ENCODE peak calls at places on chromosomes 5 and 9, in seven cellular contexts. One of them, this sample, is unnamed.
A peak's percentile ranks its signal among the peaks of the same experiment; 100 is the strongest.

GRCh38 chr9:18405240-18405639 is 68.7 kb upstream of the ADAMTSL1 start:
- DNase-seq in glutamatergic neuron: no peak
- DNase-seq in lower leg skin: no peak
- DNase-seq in A549: no peak
- DNase-seq in tibial artery: no peak
- DNase-seq in BJ: no peak
- DNase-seq in GM20000: no peak
- DNase-seq in this sample: no peak

GRCh38 chr5:58185397-58186195 is 274.3 kb downstream of the PLK2 start:
- DNase-seq in glutamatergic neuron: no peak
- DNase-seq in lower leg skin: no peak
- DNase-seq in A549: no peak
- DNase-seq in tibial artery: no peak
- DNase-seq in BJ: no peak
- DNase-seq in GM20000: no peak
- DNase-seq in this sample: no peak

GRCh38 chr5:151205411-151205810 is 18.5 kb downstream of the CCDC69 start:
- DNase-seq in glutamatergic neuron: no peak
- DNase-seq in lower leg skin: peak; percentile 63
- DNase-seq in A549: no peak
- DNase-seq in tibial artery: no peak
- DNase-seq in BJ: no peak
- DNase-seq in GM20000: no peak
- DNase-seq in this sample: no peak

GRCh38 chr5:35899805-35900204 is 38.6 kb downstream of the CAPSL start:
- DNase-seq in glutamatergic neuron: no peak
- DNase-seq in lower leg skin: no peak
- DNase-seq in A549: no peak
- DNase-seq in tibial artery: no peak
- DNase-seq in BJ: no peak
- DNase-seq in GM20000: peak; percentile 60
- DNase-seq in this sample: peak; percentile 45

GRCh38 chr9:78443946-78444345 is 147.0 kb downstream of the PSAT1 start:
- DNase-seq in glutamatergic neuron: no peak
- DNase-seq in lower leg skin: no peak
- DNase-seq in A549: no peak
- DNase-seq in tibial artery: no peak
- DNase-seq in BJ: no peak
- DNase-seq in GM20000: no peak
- DNase-seq in this sample: no peak

GRCh38 chr5:96941140-96941539 is 5.3 kb downstream of the LNPEP start:
- DNase-seq in glutamatergic neuron: no peak
- DNase-seq in lower leg skin: no peak
- DNase-seq in A549: no peak
- DNase-seq in tibial artery: no peak
- DNase-seq in BJ: no peak
- DNase-seq in GM20000: no peak
- DNase-seq in this sample: no peak

GRCh38 chr5:74149395-74149794 is 491.1 kb downstream of the ENC1 start:
- DNase-seq in glutamatergic neuron: no peak
- DNase-seq in lower leg skin: no peak
- DNase-seq in A549: no peak
- DNase-seq in tibial artery: peak; percentile 48
- DNase-seq in BJ: peak; percentile 64
- DNase-seq in GM20000: no peak
- DNase-seq in this sample: no peak

GRCh38 chr5:112355058-112355685 is 63.9 kb downstream of the EPB41L4A start:
- DNase-seq in glutamatergic neuron: no peak
- DNase-seq in lower leg skin: no peak
- DNase-seq in A549: no peak
- DNase-seq in tibial artery: no peak
- DNase-seq in BJ: no peak
- DNase-seq in GM20000: no peak
- DNase-seq in this sample: no peak

GRCh38 chr5:74934949-74935751 is 69.0 kb upstream of the FAM169A start:
- DNase-seq in glutamatergic neuron: no peak
- DNase-seq in lower leg skin: no peak
- DNase-seq in A549: no peak
- DNase-seq in tibial artery: no peak
- DNase-seq in BJ: peak; percentile 53
- DNase-seq in GM20000: peak; percentile 10
- DNase-seq in this sample: no peak

GRCh38 chr9:81035171-81035570 is 654.2 kb downstream of the TLE1 start:
- DNase-seq in glutamatergic neuron: no peak
- DNase-seq in lower leg skin: no peak
- DNase-seq in A549: no peak
- DNase-seq in tibial artery: no peak
- DNase-seq in BJ: peak; percentile 39
- DNase-seq in GM20000: no peak
- DNase-seq in this sample: no peak

GRCh38 chr5:64632251-64632650 is 58.1 kb upstream of the SHISAL2B start:
- DNase-seq in glutamatergic neuron: no peak
- DNase-seq in lower leg skin: no peak
- DNase-seq in A549: no peak
- DNase-seq in tibial artery: no peak
- DNase-seq in BJ: no peak
- DNase-seq in GM20000: no peak
- DNase-seq in this sample: no peak

GRCh38 chr9:78213696-78214095 is 22.2 kb upstream of the CEP78 start:
- DNase-seq in glutamatergic neuron: no peak
- DNase-seq in lower leg skin: no peak
- DNase-seq in A549: no peak
- DNase-seq in tibial artery: no peak
- DNase-seq in BJ: no peak
- DNase-seq in GM20000: no peak
- DNase-seq in this sample: peak; percentile 29

GRCh38 chr9:113548221-113549041 is 84.9 kb downstream of the RGS3 start:
- DNase-seq in glutamatergic neuron: no peak
- DNase-seq in lower leg skin: peak; percentile 88
- DNase-seq in A549: no peak
- DNase-seq in tibial artery: peak; percentile 69
- DNase-seq in BJ: no peak
- DNase-seq in GM20000: no peak
- DNase-seq in this sample: no peak

GRCh38 chr5:140148508-140148907 is 22.8 kb downstream of the IGIP start:
- DNase-seq in glutamatergic neuron: no peak
- DNase-seq in lower leg skin: peak; percentile 62
- DNase-seq in A549: peak; percentile 65
- DNase-seq in tibial artery: no peak
- DNase-seq in BJ: no peak
- DNase-seq in GM20000: no peak
- DNase-seq in this sample: no peak

GRCh38 chr9:107213561-107214028 is 69.5 kb upstream of the RAD23B start:
- DNase-seq in glutamatergic neuron: no peak
- DNase-seq in lower leg skin: no peak
- DNase-seq in A549: peak; percentile 73
- DNase-seq in tibial artery: no peak
- DNase-seq in BJ: peak; percentile 87
- DNase-seq in GM20000: peak; percentile 49
- DNase-seq in this sample: peak; percentile 46

GRCh38 chr5:92908952-92909351 is 672.1 kb downstream of the NR2F1-AS1 start:
- DNase-seq in glutamatergic neuron: no peak
- DNase-seq in lower leg skin: no peak
- DNase-seq in A549: no peak
- DNase-seq in tibial artery: no peak
- DNase-seq in BJ: no peak
- DNase-seq in GM20000: no peak
- DNase-seq in this sample: no peak

GRCh38 chr5:92911293-92911692 is 669.7 kb downstream of the NR2F1-AS1 start:
- DNase-seq in glutamatergic neuron: no peak
- DNase-seq in lower leg skin: no peak
- DNase-seq in A549: no peak
- DNase-seq in tibial artery: no peak
- DNase-seq in BJ: no peak
- DNase-seq in GM20000: no peak
- DNase-seq in this sample: no peak

GRCh38 chr5:92911851-92912250 is 669.2 kb downstream of the NR2F1-AS1 start:
- DNase-seq in glutamatergic neuron: no peak
- DNase-seq in lower leg skin: no peak
- DNase-seq in A549: no peak
- DNase-seq in tibial artery: no peak
- DNase-seq in BJ: no peak
- DNase-seq in GM20000: no peak
- DNase-seq in this sample: no peak

GRCh38 chr5:92907914-92908606 is 673.0 kb downstream of the NR2F1-AS1 start:
- DNase-seq in glutamatergic neuron: no peak
- DNase-seq in lower leg skin: no peak
- DNase-seq in A549: no peak
- DNase-seq in tibial artery: no peak
- DNase-seq in BJ: peak; percentile 46
- DNase-seq in GM20000: peak; percentile 4
- DNase-seq in this sample: no peak

GRCh38 chr5:92909545-92909962 is 671.5 kb downstream of the NR2F1-AS1 start:
- DNase-seq in glutamatergic neuron: peak; percentile 65
- DNase-seq in lower leg skin: no peak
- DNase-seq in A549: no peak
- DNase-seq in tibial artery: no peak
- DNase-seq in BJ: no peak
- DNase-seq in GM20000: no peak
- DNase-seq in this sample: no peak
- TF ChIP-seq CTCF in glutamatergic neuron: peak; percentile 69
- TF ChIP-seq CTCF in lower leg skin: no peak
- TF ChIP-seq CTCF in A549: peak; percentile 45
- TF ChIP-seq CTCF in tibial artery: no peak
- TF ChIP-seq CTCF in BJ: peak; percentile 43
- TF ChIP-seq CTCF in GM20000: peak; percentile 29
- TF ChIP-seq CTCF in this sample: peak; percentile 13

GRCh38 chr9:36788534-36788933 is 215.8 kb downstream of the MELK start:
- DNase-seq in glutamatergic neuron: peak; percentile 44
- DNase-seq in lower leg skin: no peak
- DNase-seq in A549: no peak
- DNase-seq in tibial artery: no peak
- DNase-seq in BJ: no peak
- DNase-seq in GM20000: peak; percentile 30
- DNase-seq in this sample: peak; percentile 39
- TF ChIP-seq CTCF in glutamatergic neuron: peak; percentile 62
- TF ChIP-seq CTCF in lower leg skin: no peak
- TF ChIP-seq CTCF in A549: no peak
- TF ChIP-seq CTCF in tibial artery: no peak
- TF ChIP-seq CTCF in BJ: peak; percentile 48
- TF ChIP-seq CTCF in GM20000: peak; percentile 31
- TF ChIP-seq CTCF in this sample: peak; percentile 10

GRCh38 chr5:41118177-41118576 is 47.0 kb upstream of the MROH2B start:
- DNase-seq in glutamatergic neuron: no peak
- DNase-seq in lower leg skin: no peak
- DNase-seq in A549: no peak
- DNase-seq in tibial artery: no peak
- DNase-seq in BJ: no peak
- DNase-seq in GM20000: no peak
- DNase-seq in this sample: no peak
- TF ChIP-seq CTCF in glutamatergic neuron: no peak
- TF ChIP-seq CTCF in lower leg skin: no peak
- TF ChIP-seq CTCF in A549: no peak
- TF ChIP-seq CTCF in tibial artery: no peak
- TF ChIP-seq CTCF in BJ: no peak
- TF ChIP-seq CTCF in GM20000: no peak
- TF ChIP-seq CTCF in this sample: no peak

GRCh38 chr9:88388886-88389617 is 808 bp downstream of the SPIN1 start:
- DNase-seq in glutamatergic neuron: peak; percentile 80
- DNase-seq in lower leg skin: no peak
- DNase-seq in A549: peak; percentile 61
- DNase-seq in tibial artery: peak; percentile 40
- DNase-seq in BJ: no peak
- DNase-seq in GM20000: peak; percentile 75
- DNase-seq in this sample: peak; percentile 76

GRCh38 chr9:88390371-88390990 is 2.2 kb downstream of the SPIN1 start:
- DNase-seq in glutamatergic neuron: no peak
- DNase-seq in lower leg skin: no peak
- DNase-seq in A549: no peak
- DNase-seq in tibial artery: no peak
- DNase-seq in BJ: no peak
- DNase-seq in GM20000: no peak
- DNase-seq in this sample: no peak

GRCh38 chr9:88387035-88387732 is 1.1 kb upstream of the SPIN1 start:
- DNase-seq in glutamatergic neuron: peak; percentile 30
- DNase-seq in lower leg skin: peak; percentile 87
- DNase-seq in A549: peak; percentile 52
- DNase-seq in tibial artery: peak; percentile 62
- DNase-seq in BJ: no peak
- DNase-seq in GM20000: peak; percentile 25
- DNase-seq in this sample: peak; percentile 32

GRCh38 chr9:88387733-88388202 is 476 bp upstream of the SPIN1 start:
- DNase-seq in glutamatergic neuron: peak; percentile 45
- DNase-seq in lower leg skin: peak; percentile 89
- DNase-seq in A549: peak; percentile 43
- DNase-seq in tibial artery: no peak
- DNase-seq in BJ: no peak
- DNase-seq in GM20000: no peak
- DNase-seq in this sample: no peak

DNA sequence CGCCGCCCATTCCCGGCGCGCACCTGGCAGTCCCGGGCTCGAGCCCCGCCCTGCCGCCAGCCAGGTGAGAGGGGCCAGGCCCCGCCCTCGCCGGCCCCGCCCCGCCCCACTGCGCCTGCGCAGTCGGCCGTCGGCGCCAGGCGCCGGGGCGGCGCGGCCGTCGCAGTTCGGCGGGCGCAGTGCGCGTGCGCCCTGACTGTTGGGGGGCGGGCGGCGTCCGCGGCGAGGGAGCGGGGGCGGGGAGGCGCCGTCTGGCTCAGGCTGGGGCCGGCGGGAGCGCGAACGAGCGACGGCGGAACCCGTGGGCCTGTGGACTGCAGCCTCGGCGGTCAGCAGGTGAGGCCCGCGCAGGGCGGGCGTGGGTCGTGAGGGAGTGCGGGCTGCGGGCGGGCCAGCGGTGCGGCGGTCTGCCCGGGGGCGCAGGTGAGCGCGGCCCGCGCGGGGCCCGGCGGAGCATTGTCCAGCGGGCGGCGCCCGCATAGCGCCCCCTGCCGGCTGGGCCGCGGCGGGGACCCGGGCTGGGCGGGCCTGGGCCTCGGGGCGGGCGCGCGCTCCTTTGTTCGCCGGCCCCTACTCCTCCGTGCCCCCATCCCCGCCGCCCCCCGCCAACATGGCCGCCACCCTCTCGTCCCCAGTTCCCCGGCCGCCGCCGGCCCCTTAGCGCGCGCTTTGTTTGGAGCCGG is at the start of gene SPIN1:
- DNase-seq in glutamatergic neuron: peak; percentile 88
- DNase-seq in lower leg skin: peak; percentile 95
- DNase-seq in A549: peak; percentile 77
- DNase-seq in tibial artery: peak; percentile 57
- DNase-seq in BJ: no peak
- DNase-seq in GM20000: peak; percentile 99
- DNase-seq in this sample: peak; percentile 97
- TF ChIP-seq CTCF in glutamatergic neuron: peak; percentile 58
- TF ChIP-seq CTCF in lower leg skin: no peak
- TF ChIP-seq CTCF in A549: peak; percentile 98
- TF ChIP-seq CTCF in tibial artery: peak; percentile 25
- TF ChIP-seq CTCF in BJ: peak; percentile 8
- TF ChIP-seq CTCF in GM20000: peak; percentile 70
- TF ChIP-seq CTCF in this sample: peak; percentile 72